ENCODE peak calls at places on chromosomes 16 and 17, in ten cellular contexts. D is Peyer's patch, O is adrenal gland, P is stomach, B is K562, S is GM12891, R is body of pancreas, K is GM12892, Z is sigmoid colon, Y is ovary. T is an unnamed sample.

GRCh38 chr16:27639588-27640276 is 89.8 kb downstream of the KATNIP start:
- DNase-seq in Z (no peak), D (no peak), O (peak), S (peak), P (no peak), B (peak), Y (no peak), R (no peak), K (peak), T (no peak)

GRCh38 chr17:77204531-77204930 is 63.8 kb downstream of the SEC14L1 start:
- DNase-seq in P (no peak), B (no peak), Y (no peak), K (no peak), S (no peak), O (no peak), D (no peak), R (peak), Z (no peak), T (no peak)

GRCh38 chr17:20073056-20073979 is 64.2 kb downstream of the SPECC1 start:
- DNase-seq in O (peak), R (peak), P (peak), Y (peak), D (peak), K (no peak), B (peak), S (no peak), Z (no peak), T (no peak)

GRCh38 chr16:3056336-3057180 is 8.9 kb upstream of the IL32 start:
- DNase-seq in S (no peak), P (no peak), O (no peak), Z (no peak), Y (no peak), R (no peak), D (no peak), K (no peak), B (no peak), T (no peak)

GRCh38 chr16:31764103-31764502 is 109.5 kb upstream of the ZNF267 start:
- DNase-seq in B (no peak), O (no peak), D (no peak), R (no peak), S (no peak), K (no peak), Y (no peak), P (no peak), Z (no peak), T (no peak)

GRCh38 chr17:28527859-28528258 is 21.7 kb downstream of the FOXN1 start:
- DNase-seq in B (no peak), D (no peak), P (peak), S (no peak), K (no peak), R (peak), Y (no peak), O (no peak), Z (no peak), T (no peak)

GRCh38 chr16:74438492-74438979 is 17.3 kb upstream of the CLEC18B start:
- DNase-seq in D (no peak), S (no peak), Y (no peak), Z (no peak), B (no peak), O (no peak), P (no peak), R (no peak), K (no peak), T (no peak)

GRCh38 chr16:57473906-57474305 is 11.4 kb downstream of the POLR2C start:
- DNase-seq in O (no peak), Z (no peak), Y (no peak), K (no peak), D (no peak), R (no peak), B (no peak), P (no peak), S (no peak), T (no peak)

GRCh38 chr17:604719-605118 is 109.9 kb downstream of the VPS53 start:
- DNase-seq in Y (no peak), P (no peak), B (no peak), Z (no peak), S (no peak), D (no peak), O (no peak), R (no peak), K (no peak), T (no peak)

GRCh38 chr16:88638323-88639230 is at the start of gene IL17C:
- DNase-seq in O (no peak), Z (no peak), P (peak), S (no peak), K (no peak), D (peak), Y (no peak), R (peak), B (peak), T (no peak)

GRCh38 chr16:85110105-85110504 is 2.2 kb downstream of the CIBAR2 start:
- DNase-seq in R (no peak), K (no peak), Y (no peak), D (no peak), B (no peak), Z (no peak), P (no peak), O (no peak), S (no peak), T (no peak)

GRCh38 chr17:61856078-61856477 is 7.2 kb downstream of the BRIP1 start:
- DNase-seq in K (no peak), D (no peak), Y (no peak), R (no peak), S (no peak), O (no peak), B (no peak), Z (no peak), P (no peak), T (no peak)

GRCh38 chr16:84597518-84598390 is 20.1 kb downstream of the COTL1 start:
- DNase-seq in O (no peak), S (no peak), D (peak), R (no peak), P (no peak), Z (no peak), K (no peak), Y (no peak), B (no peak), T (no peak)

GRCh38 chr16:29821663-29822115 is 1.4 kb downstream of the MVP start:
- DNase-seq in B (no peak), Z (no peak), K (no peak), R (peak), D (no peak), S (no peak), O (peak), P (peak), Y (peak), T (no peak)

GRCh38 chr17:57518587-57519118 is 226.4 kb downstream of the CCDC182 start:
- DNase-seq in B (no peak), Y (no peak), O (no peak), R (no peak), S (no peak), K (no peak), D (no peak), Z (no peak), P (no peak), T (no peak)

GRCh38 chr17:59355030-59355694 is 23.7 kb downstream of the YPEL2 start:
- DNase-seq in Y (no peak), Z (no peak), D (no peak), O (peak), K (no peak), P (no peak), R (peak), B (no peak), S (no peak), T (no peak)

GRCh38 chr16:55261301-55261700 is 62.7 kb upstream of the IRX6 start:
- DNase-seq in R (no peak), D (no peak), Z (no peak), S (no peak), K (no peak), Y (no peak), P (no peak), B (no peak), O (no peak), T (no peak)

GRCh38 chr17:19647697-19648474 is 665 bp upstream of the ALDH3A2 start:
- DNase-seq in Y (peak), Z (peak), D (peak), K (peak), O (peak), R (peak), B (no peak), P (peak), S (peak), T (peak)

GRCh38 chr17:31549121-31549524 is 157.6 kb downstream of the RAB11FIP4 start:
- DNase-seq in B (no peak), O (no peak), D (no peak), K (no peak), Z (no peak), P (no peak), S (no peak), R (no peak), Y (peak), T (no peak)

GRCh38 chr16:85862476-85863383 is 36.2 kb upstream of the IRF8 start:
- DNase-seq in Y (no peak), B (no peak), R (no peak), Z (no peak), D (no peak), P (no peak), K (no peak), S (no peak), O (no peak), T (no peak)

GRCh38 chr17:15432807-15433547 is 34.4 kb downstream of the CDRT4 start:
- DNase-seq in Z (no peak), B (no peak), P (no peak), O (no peak), D (no peak), K (no peak), S (no peak), R (no peak), Y (no peak), T (no peak)

GRCh38 chr16:65490296-65490695 is 368.4 kb upstream of the CDH11 start:
- DNase-seq in R (no peak), B (no peak), Y (no peak), O (no peak), Z (no peak), D (no peak), P (no peak), K (no peak), S (no peak), T (no peak)

GRCh38 chr17:7440113-7440822 is 956 bp downstream of the FGF11 start:
- DNase-seq in O (peak), D (peak), P (peak), R (peak), K (no peak), S (no peak), Y (peak), Z (peak), B (peak), T (no peak)

GRCh38 chr17:66466933-66467367 is 164.5 kb downstream of the PRKCA start:
- DNase-seq in P (no peak), Z (peak), B (peak), S (no peak), Y (peak), D (no peak), R (no peak), O (peak), K (no peak), T (no peak)

GRCh38 chr17:29682054-29682453 is 59.3 kb upstream of the CORO6 start:
- DNase-seq in Y (no peak), R (no peak), K (no peak), S (no peak), D (no peak), O (no peak), B (peak), Z (no peak), P (no peak), T (no peak)

DNA sequence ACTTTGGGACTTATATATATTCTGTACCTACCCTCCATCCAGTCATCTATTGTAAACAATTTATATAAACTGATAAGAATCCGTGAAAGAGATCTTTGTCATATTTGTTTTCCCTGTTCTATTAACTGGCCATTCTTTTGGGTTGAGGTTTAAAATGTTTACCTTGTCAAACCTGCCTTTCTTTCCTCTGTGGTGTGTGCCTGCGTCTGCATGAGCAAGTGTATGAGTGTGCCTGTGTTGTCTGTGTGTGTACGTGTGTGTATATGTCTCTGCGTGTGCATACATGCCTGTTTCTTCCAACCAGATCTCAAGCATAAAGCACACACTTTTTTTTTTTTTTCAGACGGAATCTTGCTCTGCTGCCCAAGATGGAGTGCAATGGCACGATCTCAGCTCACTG is 201.5 kb downstream of the C16orf95 start:
- DNase-seq in R (no peak), B (no peak), Y (no peak), P (no peak), K (no peak), O (no peak), Z (no peak), D (no peak), S (no peak), T (no peak)
- TF ChIP-seq POLR2A in R (no peak), B (no peak), Y (no peak), P (no peak), K (no peak), O (no peak), Z (no peak), D (no peak), S (no peak), T (no peak)

DNA sequence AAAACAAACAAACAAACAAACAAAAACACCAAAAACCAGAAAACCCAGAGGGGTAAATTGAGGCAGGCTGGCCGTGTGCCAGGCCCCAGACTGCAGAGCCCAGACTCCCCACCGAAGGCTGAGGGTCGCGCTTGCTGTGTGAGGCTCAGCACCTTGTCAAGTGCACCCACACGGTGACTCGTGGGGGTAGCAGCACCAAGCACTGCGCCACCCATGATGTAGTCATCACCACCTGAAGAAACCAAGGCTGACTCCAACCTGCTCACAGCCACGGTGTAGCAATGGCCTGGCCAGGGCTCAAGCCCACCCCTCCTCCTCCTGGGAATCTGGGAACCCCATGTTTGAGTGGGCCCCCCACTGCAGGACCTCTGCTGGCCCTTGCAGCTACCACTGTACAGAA is 11.9 kb downstream of the MCRIP1 start:
- DNase-seq in S (no peak), K (no peak), O (no peak), D (no peak), R (peak), B (no peak), P (no peak), Z (no peak), Y (no peak), T (no peak)
- TF ChIP-seq POLR2A in S (no peak), K (no peak), O (no peak), D (no peak), R (no peak), B (no peak), P (no peak), Z (no peak), Y (no peak), T (no peak)

GRCh38 chr16:89712476-89712805 is 8.3 kb downstream of the VPS9D1 start:
- DNase-seq in S (no peak), B (no peak), Y (no peak), K (no peak), D (no peak), Z (no peak), O (no peak), P (no peak), R (no peak), T (no peak)

GRCh38 chr16:89709166-89709565 is 7.7 kb upstream of the SPATA2L start:
- DNase-seq in O (no peak), K (no peak), B (no peak), P (no peak), R (no peak), D (no peak), Y (no peak), S (no peak), Z (no peak), T (no peak)

GRCh38 chr16:89710709-89711564 is 9.4 kb upstream of the SPATA2L start:
- DNase-seq in Y (peak), K (no peak), P (no peak), D (no peak), Z (no peak), B (no peak), O (no peak), R (no peak), S (no peak), T (no peak)

GRCh38 chr16:89709716-89710480 is 8.4 kb upstream of the SPATA2L start:
- DNase-seq in Y (peak), R (no peak), K (no peak), O (no peak), P (no peak), S (no peak), Z (no peak), D (no peak), B (peak), T (no peak)

GRCh38 chr16:89711601-89712475 is 8.9 kb downstream of the VPS9D1 start:
- DNase-seq in D (peak), Z (no peak), Y (peak), P (peak), S (peak), K (peak), R (peak), O (peak), B (peak), T (no peak)
- TF ChIP-seq POLR2A in D (no peak), Z (no peak), Y (no peak), P (no peak), S (no peak), K (peak), R (no peak), O (no peak), B (peak), T (no peak)

DNA sequence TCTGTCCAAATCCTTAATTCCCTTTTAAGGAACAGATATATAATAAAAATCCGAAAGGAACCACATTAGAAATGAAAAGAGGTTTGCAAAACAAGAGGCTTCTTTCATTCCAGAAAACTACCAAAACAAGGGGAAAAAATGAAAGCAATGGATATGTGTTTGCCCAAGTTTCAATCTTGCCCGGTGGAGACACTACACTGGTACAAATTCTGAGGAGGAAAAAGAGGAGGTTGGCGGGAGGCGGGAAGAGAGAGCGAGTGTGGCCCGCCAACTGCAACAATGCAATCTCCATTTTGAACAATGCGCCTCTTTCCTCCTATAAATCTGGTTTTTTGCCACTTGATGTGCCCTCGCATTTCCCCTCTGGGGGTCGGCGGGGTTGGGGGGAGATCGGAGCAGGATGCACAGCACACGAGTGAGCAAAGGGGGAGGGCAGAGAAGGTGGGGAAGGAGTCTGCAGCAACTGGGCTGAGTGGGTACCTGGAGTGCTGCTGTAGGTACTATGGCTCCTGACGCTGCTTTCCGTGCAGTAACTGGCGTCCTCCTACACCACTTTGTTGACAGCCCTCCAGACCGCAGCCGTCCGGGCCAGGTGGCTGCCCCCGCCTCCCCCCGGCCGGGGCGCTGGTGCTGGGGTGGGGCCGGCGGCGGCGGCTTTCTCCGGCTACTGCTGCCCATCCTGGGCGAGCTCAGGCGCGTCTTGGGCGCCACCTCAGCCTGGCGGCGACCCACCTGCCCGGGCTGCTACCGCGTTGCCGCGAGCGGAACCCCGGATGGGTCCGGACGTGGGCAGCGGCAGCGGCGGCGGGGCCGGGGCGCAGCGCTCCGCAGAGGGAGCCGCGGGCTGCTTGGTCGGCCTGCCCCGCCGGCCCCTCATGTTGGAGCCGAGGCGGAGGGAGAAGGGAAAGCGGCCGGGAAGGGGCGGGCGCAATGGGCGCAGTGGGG is 93.8 kb upstream of the PLEKHM1 start:
- DNase-seq in Y (peak), S (peak), D (peak), O (peak), P (peak), K (peak), B (peak), R (peak), Z (peak), T (no peak)
- TF ChIP-seq POLR2A in Y (no peak), S (peak), D (peak), O (no peak), P (no peak), K (peak), B (peak), R (no peak), Z (no peak), T (no peak)

GRCh38 chr17:17681187-17681743 is at the start of gene RAI1:
- DNase-seq in O (peak), Z (peak), D (peak), B (peak), S (peak), Y (peak), P (peak), R (peak), K (peak), T (no peak)
- TF ChIP-seq POLR2A in O (peak), Z (no peak), D (peak), B (no peak), S (no peak), Y (peak), P (no peak), R (peak), K (peak), T (no peak)

GRCh38 chr17:75723201-75723930 is 2.1 kb downstream of the ITGB4 start:
- DNase-seq in B (no peak), D (no peak), R (peak), Z (no peak), Y (no peak), O (no peak), K (no peak), P (peak), S (no peak), T (no peak)

GRCh38 chr17:75721463-75722011 is 278 bp downstream of the ITGB4 start:
- DNase-seq in S (no peak), D (no peak), Z (no peak), K (no peak), B (peak), R (peak), P (peak), Y (no peak), O (no peak), T (no peak)

GRCh38 chr17:75720656-75721462 is at the start of gene ITGB4:
- DNase-seq in O (no peak), S (peak), B (peak), R (peak), K (peak), Y (no peak), Z (no peak), P (peak), D (peak), T (no peak)

GRCh38 chr17:75722542-75723095 is 1.4 kb downstream of the ITGB4 start:
- DNase-seq in K (no peak), B (no peak), P (no peak), Z (no peak), R (no peak), S (no peak), Y (no peak), O (no peak), D (no peak), T (no peak)

GRCh38 chr17:75722076-75722475 is 817 bp downstream of the ITGB4 start:
- DNase-seq in S (no peak), B (no peak), D (no peak), Y (no peak), R (peak), K (no peak), Z (no peak), O (no peak), P (peak), T (no peak)
- TF ChIP-seq POLR2A in S (no peak), B (no peak), D (peak), Y (no peak), R (no peak), K (no peak), Z (no peak), O (no peak), P (no peak), T (no peak)

DNA sequence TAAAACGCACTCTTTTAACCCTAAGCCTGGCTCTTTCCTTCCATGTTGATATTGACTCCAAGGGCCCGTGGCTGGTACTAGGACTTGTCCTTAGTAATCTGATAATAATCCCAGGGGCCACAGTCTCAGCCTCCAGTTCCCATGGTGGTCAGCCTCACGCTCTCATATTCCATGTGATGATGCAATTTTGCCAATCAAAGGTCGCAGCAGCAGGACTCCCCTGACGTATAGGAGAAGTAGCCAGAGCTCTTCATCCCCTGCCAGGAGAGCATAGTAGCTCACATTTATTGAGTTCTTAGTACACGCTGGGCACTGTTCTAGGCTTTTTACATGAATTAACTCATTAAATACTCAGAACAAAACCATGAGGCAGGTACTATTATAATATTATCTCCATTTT is 42.4 kb downstream of the CD300LF start:
- DNase-seq in S (no peak), Z (no peak), R (no peak), P (no peak), D (no peak), K (no peak), O (no peak), B (no peak), Y (no peak), T (no peak)
- TF ChIP-seq POLR2A in S (no peak), Z (no peak), R (no peak), P (no peak), D (no peak), K (no peak), O (no peak), B (no peak), Y (no peak), T (no peak)

GRCh38 chr16:67847064-67847861 is at the start of gene CENPT:
- DNase-seq in K (no peak), D (peak), B (peak), Z (peak), S (peak), P (peak), O (peak), R (peak), Y (no peak), T (peak)
- TF ChIP-seq POLR2A in K (peak), D (no peak), B (peak), Z (no peak), S (no peak), P (no peak), O (no peak), R (peak), Y (no peak), T (no peak)

T was measured in vagina.